ENCODE peak calls at places on chromosome 14, in eight cellular contexts. G is spleen, Y is BJ, E is bronchial epithelial cell, P is tibial artery, M is ascending aorta, A is H1, V is GM23338. R is an unnamed sample.

GRCh38 chr14:42200951-42201350 is 594.3 kb downstream of the LRFN5 start:
- DNase-seq in G (no peak), Y (no peak), E (no peak), P (no peak), M (no peak), A (no peak), V (no peak), R (no peak)

GRCh38 chr14:90451953-90452352 is 55.1 kb downstream of the CALM1 start:
- DNase-seq in G (no peak), Y (no peak), E (no peak), P (no peak), M (no peak), A (no peak), V (no peak), R (no peak)

GRCh38 chr14:76812093-76812421 is 625 bp downstream of the ANGEL1 start:
- DNase-seq in G (no peak), Y (no peak), E (no peak), P (no peak), M (no peak), A (no peak), V (peak; percentile 34), R (no peak)

GRCh38 chr14:67263499-67264149 is 22.4 kb downstream of the PALS1 start:
- DNase-seq in G (no peak), Y (no peak), E (no peak), P (no peak), M (no peak), A (no peak), V (no peak), R (no peak)

GRCh38 chr14:68813318-68813838 is 20.5 kb upstream of the ZFP36L1 start:
- DNase-seq in G (peak; percentile 74), Y (no peak), E (no peak), P (no peak), M (no peak), A (no peak), V (no peak), R (no peak)

GRCh38 chr14:93103392-93104080 is 12.2 kb downstream of the ITPK1 start:
- DNase-seq in G (peak; percentile 94), Y (no peak), E (peak; percentile 30), P (no peak), M (no peak), A (no peak), V (no peak), R (no peak)

GRCh38 chr14:33848706-33849454 is 102.0 kb downstream of the EGLN3 start:
- DNase-seq in G (no peak), Y (no peak), E (peak; percentile 66), P (peak; percentile 73), M (no peak), A (peak; percentile 89), V (peak; percentile 96), R (peak; percentile 31)

GRCh38 chr14:97833291-97833690 is 1036.1 kb downstream of the VRK1 start:
- DNase-seq in G (no peak), Y (no peak), E (no peak), P (no peak), M (no peak), A (no peak), V (no peak), R (no peak)

GRCh38 chr14:75370416-75371205 is 57.2 kb upstream of the JDP2 start:
- DNase-seq in G (no peak), Y (no peak), E (no peak), P (no peak), M (no peak), A (no peak), V (no peak), R (no peak)

GRCh38 chr14:30974628-30975027 is 50.8 kb upstream of the AP4S1 start:
- DNase-seq in G (no peak), Y (no peak), E (peak; percentile 20), P (no peak), M (no peak), A (no peak), V (no peak), R (no peak)

GRCh38 chr14:69643430-69644200 is 32.2 kb downstream of the SUSD6 start:
- DNase-seq in G (no peak), Y (no peak), E (peak; percentile 99), P (no peak), M (peak; percentile 28), A (no peak), V (no peak), R (peak; percentile 62)

GRCh38 chr14:105388110-105388951 is 10.0 kb upstream of the TEX22 start:
- DNase-seq in G (no peak), Y (no peak), E (no peak), P (no peak), M (no peak), A (no peak), V (no peak), R (no peak)

GRCh38 chr14:26872510-26872909 is 274.7 kb upstream of the NOVA1 start:
- DNase-seq in G (no peak), Y (no peak), E (no peak), P (no peak), M (no peak), A (no peak), V (no peak), R (peak; percentile 29)

GRCh38 chr14:102319351-102320032 is at the start of gene ZNF839:
- DNase-seq in G (peak; percentile 98), Y (peak; percentile 28), E (peak; percentile 70), P (peak; percentile 95), M (peak; percentile 63), A (peak; percentile 96), V (peak; percentile 93), R (peak; percentile 61)

GRCh38 chr14:98840511-98840910 is 431.5 kb downstream of the BCL11B start:
- DNase-seq in G (no peak), Y (no peak), E (no peak), P (no peak), M (no peak), A (no peak), V (no peak), R (no peak)

GRCh38 chr14:53956427-53957201 is at the start of gene BMP4:
- DNase-seq in G (peak; percentile 76), Y (no peak), E (peak; percentile 79), P (peak; percentile 95), M (no peak), A (peak; percentile 92), V (peak; percentile 97), R (peak; percentile 36)

GRCh38 chr14:93991212-93991611 is 5.9 kb upstream of the CCDC197 start:
- DNase-seq in G (no peak), Y (no peak), E (no peak), P (no peak), M (no peak), A (no peak), V (no peak), R (no peak)

GRCh38 chr14:102481791-102482238 is 27.8 kb downstream of the ANKRD9 start:
- DNase-seq in G (peak; percentile 45), Y (no peak), E (peak; percentile 81), P (no peak), M (no peak), A (no peak), V (no peak), R (no peak)

GRCh38 chr14:100660498-100661339 is 66.0 kb upstream of the DLK1 start:
- DNase-seq in G (no peak), Y (no peak), E (peak; percentile 81), P (no peak), M (no peak), A (no peak), V (no peak), R (no peak)

GRCh38 chr14:101851183-101851582 is 89.7 kb downstream of the PPP2R5C start:
- DNase-seq in G (no peak), Y (no peak), E (no peak), P (no peak), M (no peak), A (no peak), V (no peak), R (no peak)

GRCh38 chr14:68779761-68780323 is 13.0 kb downstream of the ZFP36L1 start:
- DNase-seq in G (no peak), Y (peak; percentile 97), E (no peak), P (no peak), M (no peak), A (no peak), V (no peak), R (no peak)

GRCh38 chr14:105502446-105503295 is 11.6 kb downstream of the TEDC1 start:
- DNase-seq in G (no peak), Y (no peak), E (no peak), P (peak; percentile 53), M (no peak), A (no peak), V (no peak), R (no peak)

GRCh38 chr14:91599966-91600365 is 89.9 kb upstream of the PPP4R3A start:
- DNase-seq in G (no peak), Y (no peak), E (no peak), P (no peak), M (no peak), A (no peak), V (no peak), R (no peak)

GRCh38 chr14:91595736-91596135 is 85.6 kb upstream of the PPP4R3A start:
- DNase-seq in G (no peak), Y (no peak), E (no peak), P (no peak), M (no peak), A (no peak), V (no peak), R (no peak)
- TF ChIP-seq CTCF in G (no peak), Y (no peak), E (no peak), P (no peak), M (no peak), A (no peak), V (no peak), R (no peak)

GRCh38 chr14:51824191-51824590 is 36.2 kb upstream of the GNG2 start:
- DNase-seq in G (no peak), Y (no peak), E (no peak), P (no peak), M (no peak), A (no peak), V (no peak), R (no peak)

GRCh38 chr14:51823706-51824105 is 36.7 kb upstream of the GNG2 start:
- DNase-seq in G (no peak), Y (no peak), E (peak; percentile 56), P (no peak), M (no peak), A (no peak), V (no peak), R (no peak)

GRCh38 chr14:51825926-51826325 is 34.5 kb upstream of the GNG2 start:
- DNase-seq in G (no peak), Y (no peak), E (no peak), P (no peak), M (no peak), A (no peak), V (no peak), R (no peak)

GRCh38 chr14:51822499-51822898 is 37.9 kb upstream of the GNG2 start:
- DNase-seq in G (no peak), Y (no peak), E (no peak), P (no peak), M (no peak), A (no peak), V (no peak), R (no peak)

GRCh38 chr14:51828017-51828797 is 32.2 kb upstream of the GNG2 start:
- DNase-seq in G (peak; percentile 90), Y (no peak), E (peak; percentile 82), P (no peak), M (peak; percentile 12), A (no peak), V (no peak), R (peak; percentile 20)
- H3K4me3 ChIP-seq in G (no peak overlapping the region), Y (no peak overlapping the region), E (no peak overlapping the region), P (no peak overlapping the region), M (no peak overlapping the region), A (no peak overlapping the region), V (no peak overlapping the region), R (no peak overlapping the region)

GRCh38 chr14:60102389-60102788 is 10.7 kb downstream of the PCNX4 start:
- DNase-seq in G (no peak), Y (no peak), E (peak; percentile 11), P (no peak), M (no peak), A (no peak), V (no peak), R (peak; percentile 91)
- TF ChIP-seq CTCF in G (no peak), Y (no peak), E (no peak), P (no peak), M (no peak), A (no peak), V (no peak), R (no peak)

GRCh38 chr14:23631702-23632460 is 4.3 kb upstream of the DHRS2 start:
- DNase-seq in G (peak; percentile 84), Y (no peak), E (peak; percentile 94), P (peak; percentile 73), M (no peak), A (peak; percentile 93), V (peak; percentile 92), R (peak; percentile 41)
- H3K4me3 ChIP-seq in G (no peak overlapping the region), Y (no peak overlapping the region), E (no peak overlapping the region), P (no peak overlapping the region), M (no peak overlapping the region), A (no peak overlapping the region), V (no peak overlapping the region), R (no peak overlapping the region)

R was measured in astrocyte of the cerebellum.